ENCODE peak calls at places on chromosomes 13 and 19, in six cellular contexts. K is body of pancreas, Y is right lobe of liver, T is IMR-90, O is skeletal muscle cell, Z is BE2C. R is an unnamed sample.

GRCh38 chr19:16951529-16951928 is 62.7 kb downstream of the F2RL3 start:
- DNase-seq in O (no peak), Y (no peak), T (peak), Z (no peak), K (no peak), R (peak)

GRCh38 chr13:113457510-113457909 is 4.2 kb upstream of the ADPRHL1 start:
- DNase-seq in K (no peak), T (no peak), Y (no peak), Z (peak), O (no peak), R (no peak)

GRCh38 chr13:97280478-97280877 is 58.3 kb downstream of the MBNL2 start:
- DNase-seq in T (no peak), Y (no peak), O (no peak), Z (peak), K (no peak), R (no peak)

GRCh38 chr13:114041493-114041892 is 67.6 kb upstream of the C13orf46 start:
- DNase-seq in T (no peak), Y (no peak), O (no peak), Z (no peak), K (no peak), R (no peak)

GRCh38 chr19:16068696-16069259 is 7.5 kb upstream of the TPM4 start:
- DNase-seq in Y (no peak), O (no peak), T (no peak), K (no peak), Z (no peak), R (peak)

GRCh38 chr13:76723551-76724232 is 162.5 kb downstream of the KCTD12 start:
- DNase-seq in O (peak), Z (no peak), T (peak), Y (peak), K (no peak), R (peak)

GRCh38 chr13:114143806-114144605 is 11.6 kb upstream of the RASA3 start:
- DNase-seq in O (no peak), Y (no peak), Z (peak), K (peak), T (no peak), R (no peak)

GRCh38 chr13:51332566-51333361 is 6.7 kb upstream of the SERPINE3 start:
- DNase-seq in T (no peak), Y (no peak), O (no peak), Z (no peak), K (no peak), R (no peak)

GRCh38 chr13:43573787-43574562 is 212.8 kb downstream of the ENOX1 start:
- DNase-seq in O (no peak), K (no peak), Y (no peak), T (no peak), Z (no peak), R (no peak)

GRCh38 chr19:4913996-4914735 is 4.9 kb downstream of the UHRF1 start:
- DNase-seq in Z (no peak), O (no peak), Y (no peak), T (peak), K (no peak), R (no peak)

GRCh38 chr13:95033890-95034289 is 267.4 kb downstream of the ABCC4 start:
- DNase-seq in T (no peak), Z (no peak), K (no peak), Y (no peak), O (no peak), R (no peak)

GRCh38 chr13:102240110-102240509 is 161.7 kb downstream of the FGF14 start:
- DNase-seq in O (no peak), Y (no peak), T (no peak), K (no peak), Z (no peak), R (no peak)

GRCh38 chr13:113783966-113784644 is 25.1 kb downstream of the TMEM255B start:
- DNase-seq in K (no peak), Z (no peak), O (no peak), T (no peak), Y (no peak), R (no peak)

GRCh38 chr13:98752111-98752941 is at the start of gene SLC15A1:
- DNase-seq in Y (peak), O (no peak), K (peak), T (no peak), Z (no peak), R (no peak)
- H3K4me3 ChIP-seq in Y (peak), O (peak), K (peak), T (no peak), Z (no peak), R (no peak)

GRCh38 chr19:46471116-46471733 is at the start of gene PNMA8A:
- DNase-seq in K (peak), Z (peak), Y (peak), T (peak), O (no peak), R (no peak)

GRCh38 chr19:46470376-46470775 is 987 bp downstream of the PNMA8A start:
- DNase-seq in Y (no peak), Z (no peak), O (no peak), K (no peak), T (no peak), R (no peak)

GRCh38 chr19:46474211-46474610 is 2.8 kb upstream of the PNMA8A start:
- DNase-seq in T (no peak), K (no peak), Y (no peak), Z (no peak), O (no peak), R (peak)

GRCh38 chr19:46472592-46472991 is 1.2 kb upstream of the PNMA8A start:
- DNase-seq in K (no peak), Y (no peak), O (no peak), T (no peak), Z (no peak), R (no peak)

GRCh38 chr19:46471778-46472543 is 598 bp upstream of the PNMA8A start:
- DNase-seq in O (no peak), Z (no peak), K (no peak), Y (no peak), T (no peak), R (no peak)
- H3K4me3 ChIP-seq in O (peak), Z (peak), K (no peak), Y (peak), T (peak), R (no peak)

GRCh38 chr19:8334458-8335342 is 8.4 kb downstream of the KANK3 start:
- DNase-seq in T (peak), K (peak), Z (peak), O (peak), Y (peak), R (peak)

GRCh38 chr19:8333771-8334457 is 9.1 kb downstream of the KANK3 start:
- DNase-seq in O (no peak), Z (no peak), K (no peak), Y (no peak), T (no peak), R (no peak)

GRCh38 chr19:8336665-8337064 is 6.4 kb downstream of the KANK3 start:
- DNase-seq in O (no peak), Y (no peak), Z (no peak), K (no peak), T (no peak), R (no peak)

GRCh38 chr19:8336072-8336569 is 6.9 kb downstream of the KANK3 start:
- DNase-seq in K (no peak), Z (no peak), T (no peak), O (no peak), Y (no peak), R (no peak)

DNA sequence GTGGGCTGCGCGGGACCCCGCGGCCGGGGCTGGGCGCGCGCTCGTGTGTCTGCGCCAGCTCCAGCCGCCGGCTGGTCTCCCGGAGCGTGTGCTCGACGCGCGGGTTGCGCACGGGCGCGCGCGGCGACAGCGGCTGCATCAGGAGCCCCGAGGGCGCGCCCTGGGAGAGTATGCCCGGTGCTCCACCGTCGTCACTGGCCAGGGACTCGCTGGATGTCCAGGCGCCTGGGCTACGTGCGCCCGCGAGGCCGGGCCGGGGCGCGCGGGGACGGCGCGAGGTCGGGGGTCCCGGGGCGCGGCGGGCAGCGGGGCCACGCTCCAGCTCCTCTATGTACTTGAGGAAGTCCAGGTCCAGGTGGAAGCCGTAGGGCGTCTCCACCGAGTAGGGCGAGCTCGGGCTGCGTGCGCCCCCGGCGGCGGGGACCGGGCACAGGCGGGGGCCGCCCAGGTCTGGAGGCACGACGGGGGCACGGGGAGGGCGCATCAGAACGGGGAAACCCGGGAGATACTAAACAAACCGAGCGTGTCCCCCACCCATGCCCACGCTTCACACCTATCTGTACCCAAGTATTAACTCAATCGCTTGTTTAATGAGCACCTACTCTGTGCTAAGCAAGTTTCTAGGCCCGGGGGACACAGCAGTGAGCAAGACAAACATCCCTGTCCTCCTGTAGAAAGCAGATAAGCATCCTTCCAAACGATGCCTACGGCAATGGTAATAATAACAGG is 7.6 kb downstream of the KANK3 start:
- DNase-seq in K (no peak), Z (no peak), T (no peak), O (no peak), Y (no peak), R (no peak)
- H3K4me3 ChIP-seq in K (no peak), Z (no peak), T (peak), O (no peak), Y (no peak), R (no peak)

DNA sequence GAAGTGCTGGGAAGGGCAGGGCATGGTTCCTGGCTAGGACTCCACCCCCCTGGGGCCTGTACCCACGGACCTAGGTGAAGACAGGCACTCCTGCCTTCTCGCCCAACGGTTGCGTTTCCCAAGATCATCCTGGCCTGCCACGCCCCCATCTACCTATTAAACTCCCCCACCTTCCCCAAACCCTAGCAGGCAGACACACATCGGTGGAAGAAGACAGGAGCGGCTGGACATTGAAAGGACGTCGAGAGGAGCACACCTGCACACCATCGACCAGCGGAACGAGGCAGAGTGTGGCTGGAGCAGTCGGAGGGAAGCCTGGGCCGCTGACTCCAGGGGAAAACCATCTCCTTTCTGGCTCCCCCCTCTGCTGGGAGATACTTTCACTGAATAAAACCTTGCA is 45.6 kb upstream of the ALOX5AP start:
- DNase-seq in T (no peak), Z (no peak), Y (no peak), O (no peak), K (no peak), R (no peak)
- H3K4me3 ChIP-seq in T (no peak), Z (no peak), Y (no peak), O (peak), K (no peak), R (no peak)

GRCh38 chr19:58473775-58474174 is 2.4 kb upstream of the ZNF446 start:
- DNase-seq in O (no peak), T (no peak), Y (no peak), Z (no peak), K (no peak), R (no peak)

GRCh38 chr19:58475714-58476497 is at the start of gene ZNF446:
- DNase-seq in Z (peak), O (peak), Y (peak), T (peak), K (peak), R (peak)

GRCh38 chr19:58476498-58477015 is 405 bp downstream of the ZNF446 start:
- DNase-seq in K (no peak), Y (peak), T (no peak), O (no peak), Z (peak), R (no peak)

GRCh38 chr19:58474997-58475713 is 997 bp upstream of the ZNF446 start:
- DNase-seq in Y (no peak), O (no peak), Z (no peak), T (no peak), K (no peak), R (no peak)

GRCh38 chr19:58474291-58474996 is 1.7 kb upstream of the ZNF446 start:
- DNase-seq in Z (no peak), K (no peak), O (peak), T (peak), Y (no peak), R (no peak)
- H3K4me3 ChIP-seq in Z (no peak), K (no peak), O (no peak), T (no peak), Y (no peak), R (no peak)

GRCh38 chr19:13979224-13979623 is 26.9 kb downstream of the RFX1 start:
- DNase-seq in O (no peak), Y (no peak), T (no peak), K (no peak), Z (no peak), R (no peak)
- H3K4me3 ChIP-seq in O (peak), Y (no peak), T (no peak), K (no peak), Z (peak), R (no peak)

R was measured in mammary epithelial cell.